ENCODE peak calls at places on chromosomes 11 and 22, in seven cellular contexts. O is thyroid gland; J is activated T-cell treated with anti-CD3 and anti-CD28 coated beads, Interleukin-2, amount 50 U/mL, for 72 hours; T is brain microvascular endothelial cell; F is EL; L is stimulated activated effector memory CD8-positive, alpha-beta T cell treated with anti-CD3 and anti-CD28 coated beads, Interleukin-12 subunit alpha, Interleukin-12 subunit beta, amount 100 ng/mL, for 72 hours; S is effector memory CD8-positive, alpha-beta T cell. R is an unnamed sample.

GRCh38 chr22:24857576-24857975 is 51.6 kb downstream of the SGSM1 start:
- DNase-seq in S (no peak), T (no peak), J (no peak), L (no peak), O (no peak), F (no peak), R (no peak)

GRCh38 chr22:37896181-37896592 is 9.9 kb upstream of the MICALL1 start:
- DNase-seq in F (no peak), S (peak; percentile 29), J (peak; percentile 45), O (peak; percentile 16), L (peak; percentile 18), T (no peak), R (peak; percentile 59)

GRCh38 chr22:32265882-32266767 is 11.0 kb upstream of the SLC5A4 start:
- DNase-seq in S (peak; percentile 54), O (peak; percentile 65), L (peak; percentile 65), T (peak; percentile 67), F (peak; percentile 78), J (peak; percentile 74), R (peak; percentile 66)

GRCh38 chr22:41915035-41915782 is at the start of gene SHISA8:
- DNase-seq in L (peak; percentile 37), F (peak; percentile 37), O (peak; percentile 28), J (peak; percentile 72), S (peak; percentile 44), T (no peak), R (peak; percentile 64)

GRCh38 chr11:66676931-66677598 is 622 bp downstream of the RBM4B start:
- DNase-seq in T (no peak), L (no peak), O (no peak), S (no peak), J (no peak), F (no peak), R (no peak)

GRCh38 chr22:49753961-49754673 is 73.6 kb downstream of the BRD1 start:
- DNase-seq in T (no peak), L (no peak), S (no peak), F (no peak), J (no peak), O (no peak), R (no peak)

GRCh38 chr22:28013611-28014010 is 94.6 kb upstream of the PITPNB start:
- DNase-seq in F (no peak), T (no peak), O (no peak), S (no peak), J (no peak), L (no peak), R (no peak)

GRCh38 chr11:11502303-11502828 is 119.4 kb downstream of the GALNT18 start:
- DNase-seq in S (no peak), L (no peak), J (no peak), F (no peak), O (peak; percentile 69), T (no peak), R (no peak)

GRCh38 chr11:61730222-61730994 is 22.0 kb upstream of the MYRF start:
- DNase-seq in F (peak; percentile 35), L (no peak), J (no peak), O (no peak), S (no peak), T (no peak), R (no peak)

GRCh38 chr22:46462726-46463371 is 74.6 kb downstream of the CELSR1 start:
- DNase-seq in S (no peak), J (no peak), O (no peak), T (peak; percentile 45), L (no peak), F (peak; percentile 87), R (no peak)

GRCh38 chr11:61332266-61332822 is 561 bp downstream of the DDB1 start:
- DNase-seq in T (peak; percentile 15), L (no peak), F (peak; percentile 38), O (peak; percentile 19), S (no peak), J (peak; percentile 19), R (no peak)

GRCh38 chr11:123956752-123957151 is 13.1 kb upstream of the OR6T1 start:
- DNase-seq in O (no peak), J (no peak), L (no peak), F (no peak), S (no peak), T (no peak), R (no peak)

GRCh38 chr22:49022816-49023160 is 804.9 kb downstream of the BRD1 start:
- DNase-seq in T (no peak), F (no peak), J (no peak), O (no peak), L (no peak), S (no peak), R (no peak)